ENCODE peak calls at places on chromosomes 5 and 9, in five cellular contexts. C, G, D, Y and H are unnamed samples.
A peak's percentile ranks its signal among the peaks of the same experiment; 100 is the strongest.

GRCh38 chr9:134553061-134553891 is 88.3 kb upstream of the COL5A1 start:
- ATAC-seq in C (no peak), G (no peak), D (no peak), Y (peak; percentile 44), H (no peak)

GRCh38 chr9:112218908-112219307 is 43.8 kb upstream of the SUSD1 start:
- ATAC-seq in C (no peak), G (no peak), D (no peak), Y (no peak), H (no peak)

GRCh38 chr9:89473762-89474469 is 24.0 kb downstream of the SEMA4D start:
- ATAC-seq in C (no peak), G (no peak), D (no peak), Y (peak; percentile 79), H (no peak)

GRCh38 chr9:72695365-72695764 is 174.0 kb downstream of the TMC1 start:
- ATAC-seq in C (no peak), G (no peak), D (no peak), Y (no peak), H (no peak)

GRCh38 chr9:123364241-123364824 is 8.3 kb downstream of the CRB2 start:
- ATAC-seq in C (no peak), G (no peak), D (peak; percentile 9), Y (peak; percentile 86), H (no peak)

GRCh38 chr9:101486693-101487442 is 46.8 kb upstream of the RNF20 start:
- ATAC-seq in C (no peak), G (no peak), D (peak; percentile 81), Y (peak; percentile 94), H (peak; percentile 84)

GRCh38 chr5:84181093-84181492 is 203.6 kb downstream of the EDIL3 start:
- ATAC-seq in C (no peak), G (no peak), D (no peak), Y (no peak), H (no peak)

GRCh38 chr5:107560377-107560776 is 110.4 kb downstream of the EFNA5 start:
- ATAC-seq in C (no peak), G (no peak), D (no peak), Y (no peak), H (no peak)

GRCh38 chr5:31937226-31937625 is 236.9 kb downstream of the GOLPH3 start:
- ATAC-seq in C (no peak), G (no peak), D (no peak), Y (peak; percentile 67), H (no peak)

GRCh38 chr5:173448856-173449255 is 120.6 kb upstream of the STC2 start:
- ATAC-seq in C (no peak), G (no peak), D (no peak), Y (no peak), H (no peak)

GRCh38 chr5:78127875-78128274 is 166.6 kb downstream of the AP3B1 start:
- ATAC-seq in C (no peak), G (no peak), D (no peak), Y (no peak), H (no peak)

GRCh38 chr5:176818391-176819098 is 8.2 kb downstream of the UNC5A start:
- ATAC-seq in C (peak; percentile 88), G (no peak), D (no peak), Y (no peak), H (no peak)

GRCh38 chr9:124481115-124481514 is 26.1 kb downstream of the NR5A1 start:
- ATAC-seq in C (no peak), G (no peak), D (no peak), Y (no peak), H (no peak)

GRCh38 chr5:154972476-154973080 is 31.7 kb downstream of the MRPL22 start:
- ATAC-seq in C (no peak), G (peak; percentile 72), D (no peak), Y (peak; percentile 22), H (no peak)

GRCh38 chr9:27540537-27540936 is 10.9 kb upstream of the MOB3B start:
- ATAC-seq in C (no peak), G (peak; percentile 46), D (no peak), Y (no peak), H (no peak)

GRCh38 chr9:133633681-133633990 is 2.5 kb upstream of the DBH start:
- ATAC-seq in C (no peak), G (no peak), D (no peak), Y (no peak), H (no peak)

GRCh38 chr9:110255417-110256141 is 728 bp downstream of the TXN start:
- ATAC-seq in C (peak; percentile 18), G (peak; percentile 48), D (peak; percentile 26), Y (peak; percentile 41), H (peak; percentile 48)

GRCh38 chr5:56616454-56617160 is 198.7 kb upstream of the MAP3K1 start:
- ATAC-seq in C (no peak), G (no peak), D (peak; percentile 14), Y (no peak), H (no peak)

GRCh38 chr5:67149933-67150523 is 46.6 kb downstream of the CD180 start:
- ATAC-seq in C (no peak), G (no peak), D (peak; percentile 71), Y (no peak), H (peak; percentile 56)

GRCh38 chr5:16666861-16667481 is 50.2 kb upstream of the RETREG1 start:
- ATAC-seq in C (no peak), G (no peak), D (peak; percentile 83), Y (peak; percentile 91), H (no peak)

GRCh38 chr5:13658761-13659160 is 285.7 kb downstream of the DNAH5 start:
- ATAC-seq in C (no peak), G (no peak), D (no peak), Y (no peak), H (no peak)

GRCh38 chr5:145942202-145942601 is 5.8 kb downstream of the SH3RF2 start:
- ATAC-seq in C (no peak), G (no peak), D (no peak), Y (no peak), H (no peak)

GRCh38 chr9:109460576-109460975 is 37.5 kb downstream of the PTPN3 start:
- ATAC-seq in C (no peak), G (no peak), D (no peak), Y (no peak), H (no peak)